ENCODE peak calls at places on chromosome 5, in ten cellular contexts. One of them, this sample, is unnamed.

GRCh38 chr5:95216136-95216955 is 68.5 kb downstream of the MCTP1 start:
- DNase-seq in H7: no peak
- DNase-seq in CD8-positive, alpha-beta T cell: no peak
- DNase-seq in kidney: no peak
- DNase-seq in GM23338: no peak
- DNase-seq in hepatocyte: no peak
- DNase-seq in mucosa of descending colon: no peak
- DNase-seq in lower leg skin: no peak
- DNase-seq in MG63: peak; percentile 11
- DNase-seq in brain microvascular endothelial cell: no peak
- DNase-seq in this sample: no peak

GRCh38 chr5:68562308-68562707 is 346.8 kb downstream of the PIK3R1 start:
- DNase-seq in CD8-positive, alpha-beta T cell: no peak
- DNase-seq in brain microvascular endothelial cell: peak; percentile 57
- DNase-seq in MG63: peak; percentile 23
- DNase-seq in GM23338: no peak
- DNase-seq in kidney: no peak
- DNase-seq in mucosa of descending colon: no peak
- DNase-seq in hepatocyte: peak; percentile 80
- DNase-seq in H7: no peak
- DNase-seq in lower leg skin: no peak
- DNase-seq in this sample: no peak

GRCh38 chr5:172179032-172179989 is 8.7 kb downstream of the STK10 start:
- DNase-seq in GM23338: peak; percentile 38
- DNase-seq in brain microvascular endothelial cell: peak; percentile 46
- DNase-seq in MG63: no peak
- DNase-seq in mucosa of descending colon: no peak
- DNase-seq in CD8-positive, alpha-beta T cell: peak; percentile 47
- DNase-seq in lower leg skin: no peak
- DNase-seq in H7: peak; percentile 59
- DNase-seq in kidney: no peak
- DNase-seq in hepatocyte: no peak
- DNase-seq in this sample: no peak

GRCh38 chr5:33261305-33261704 is 179.5 kb upstream of the TARS1 start:
- DNase-seq in GM23338: no peak
- DNase-seq in kidney: no peak
- DNase-seq in brain microvascular endothelial cell: peak; percentile 67
- DNase-seq in CD8-positive, alpha-beta T cell: no peak
- DNase-seq in mucosa of descending colon: no peak
- DNase-seq in lower leg skin: no peak
- DNase-seq in hepatocyte: no peak
- DNase-seq in H7: no peak
- DNase-seq in MG63: peak; percentile 1
- DNase-seq in this sample: no peak

GRCh38 chr5:147437161-147437596 is 72.7 kb downstream of the DPYSL3 start:
- DNase-seq in mucosa of descending colon: no peak
- DNase-seq in H7: no peak
- DNase-seq in hepatocyte: no peak
- DNase-seq in brain microvascular endothelial cell: no peak
- DNase-seq in CD8-positive, alpha-beta T cell: no peak
- DNase-seq in lower leg skin: no peak
- DNase-seq in GM23338: peak; percentile 85
- DNase-seq in MG63: no peak
- DNase-seq in kidney: no peak
- DNase-seq in this sample: no peak

GRCh38 chr5:53425598-53426516 is 54.6 kb upstream of the FST start:
- DNase-seq in GM23338: peak; percentile 88
- DNase-seq in CD8-positive, alpha-beta T cell: no peak
- DNase-seq in H7: peak; percentile 57
- DNase-seq in lower leg skin: no peak
- DNase-seq in hepatocyte: peak; percentile 49
- DNase-seq in brain microvascular endothelial cell: no peak
- DNase-seq in MG63: no peak
- DNase-seq in kidney: no peak
- DNase-seq in mucosa of descending colon: no peak
- DNase-seq in this sample: no peak

GRCh38 chr5:130268489-130268888 is 364.2 kb downstream of the CHSY3 start:
- DNase-seq in brain microvascular endothelial cell: no peak
- DNase-seq in CD8-positive, alpha-beta T cell: no peak
- DNase-seq in MG63: no peak
- DNase-seq in GM23338: no peak
- DNase-seq in mucosa of descending colon: no peak
- DNase-seq in kidney: no peak
- DNase-seq in H7: no peak
- DNase-seq in hepatocyte: no peak
- DNase-seq in lower leg skin: no peak
- DNase-seq in this sample: no peak

GRCh38 chr5:4533457-4534105 is 606.5 kb upstream of the ADAMTS16 start:
- DNase-seq in CD8-positive, alpha-beta T cell: no peak
- DNase-seq in brain microvascular endothelial cell: no peak
- DNase-seq in H7: no peak
- DNase-seq in mucosa of descending colon: no peak
- DNase-seq in MG63: peak; percentile 45
- DNase-seq in kidney: no peak
- DNase-seq in GM23338: no peak
- DNase-seq in lower leg skin: no peak
- DNase-seq in hepatocyte: no peak
- DNase-seq in this sample: no peak

GRCh38 chr5:93594591-93595419 is 11.8 kb downstream of the NR2F1 start:
- DNase-seq in GM23338: peak; percentile 53
- DNase-seq in CD8-positive, alpha-beta T cell: no peak
- DNase-seq in brain microvascular endothelial cell: no peak
- DNase-seq in H7: peak; percentile 79
- DNase-seq in mucosa of descending colon: peak; percentile 47
- DNase-seq in lower leg skin: no peak
- DNase-seq in kidney: peak; percentile 80
- DNase-seq in MG63: no peak
- DNase-seq in hepatocyte: no peak
- DNase-seq in this sample: no peak

GRCh38 chr5:151739939-151740335 is 18.5 kb downstream of the ATOX1 start:
- DNase-seq in MG63: peak; percentile 72
- DNase-seq in H7: peak; percentile 54
- DNase-seq in CD8-positive, alpha-beta T cell: no peak
- DNase-seq in GM23338: peak; percentile 66
- DNase-seq in brain microvascular endothelial cell: peak; percentile 82
- DNase-seq in lower leg skin: no peak
- DNase-seq in mucosa of descending colon: no peak
- DNase-seq in hepatocyte: no peak
- DNase-seq in kidney: no peak
- DNase-seq in this sample: no peak

GRCh38 chr5:56876325-56876724 is 33.1 kb upstream of the SETD9 start:
- DNase-seq in H7: no peak
- DNase-seq in mucosa of descending colon: no peak
- DNase-seq in brain microvascular endothelial cell: no peak
- DNase-seq in GM23338: no peak
- DNase-seq in kidney: no peak
- DNase-seq in lower leg skin: no peak
- DNase-seq in MG63: no peak
- DNase-seq in CD8-positive, alpha-beta T cell: no peak
- DNase-seq in hepatocyte: no peak
- DNase-seq in this sample: no peak

GRCh38 chr5:139459451-139459934 is 3.0 kb downstream of the ECSCR start:
- DNase-seq in hepatocyte: no peak
- DNase-seq in brain microvascular endothelial cell: peak; percentile 59
- DNase-seq in kidney: no peak
- DNase-seq in MG63: peak; percentile 23
- DNase-seq in GM23338: no peak
- DNase-seq in CD8-positive, alpha-beta T cell: no peak
- DNase-seq in mucosa of descending colon: peak; percentile 61
- DNase-seq in H7: peak; percentile 44
- DNase-seq in lower leg skin: no peak
- DNase-seq in this sample: no peak

GRCh38 chr5:93583799-93584530 is 943 bp downstream of the NR2F1 start:
- DNase-seq in kidney: peak; percentile 74
- DNase-seq in MG63: peak; percentile 86
- DNase-seq in brain microvascular endothelial cell: no peak
- DNase-seq in H7: peak; percentile 82
- DNase-seq in hepatocyte: peak; percentile 58
- DNase-seq in GM23338: peak; percentile 73
- DNase-seq in CD8-positive, alpha-beta T cell: no peak
- DNase-seq in mucosa of descending colon: no peak
- DNase-seq in lower leg skin: no peak
- DNase-seq in this sample: no peak

GRCh38 chr5:39370555-39371366 is 6.5 kb upstream of the C9 start:
- DNase-seq in kidney: no peak
- DNase-seq in GM23338: no peak
- DNase-seq in brain microvascular endothelial cell: no peak
- DNase-seq in hepatocyte: peak; percentile 76
- DNase-seq in MG63: no peak
- DNase-seq in CD8-positive, alpha-beta T cell: no peak
- DNase-seq in lower leg skin: no peak
- DNase-seq in H7: no peak
- DNase-seq in mucosa of descending colon: no peak
- DNase-seq in this sample: no peak

GRCh38 chr5:163889369-163889768 is 383.9 kb downstream of the MAT2B start:
- DNase-seq in H7: no peak
- DNase-seq in mucosa of descending colon: no peak
- DNase-seq in kidney: no peak
- DNase-seq in brain microvascular endothelial cell: no peak
- DNase-seq in GM23338: no peak
- DNase-seq in hepatocyte: no peak
- DNase-seq in MG63: no peak
- DNase-seq in CD8-positive, alpha-beta T cell: no peak
- DNase-seq in lower leg skin: no peak
- DNase-seq in this sample: no peak

GRCh38 chr5:168600409-168600808 is 21.2 kb upstream of the PANK3 start:
- DNase-seq in kidney: no peak
- DNase-seq in mucosa of descending colon: peak; percentile 66
- DNase-seq in H7: peak; percentile 40
- DNase-seq in CD8-positive, alpha-beta T cell: no peak
- DNase-seq in GM23338: peak; percentile 62
- DNase-seq in MG63: no peak
- DNase-seq in hepatocyte: peak; percentile 23
- DNase-seq in lower leg skin: no peak
- DNase-seq in brain microvascular endothelial cell: no peak
- DNase-seq in this sample: no peak

GRCh38 chr5:1385395-1386273 is 40.7 kb upstream of the CLPTM1L start:
- DNase-seq in hepatocyte: peak; percentile 92
- DNase-seq in brain microvascular endothelial cell: peak; percentile 35
- DNase-seq in lower leg skin: peak; percentile 84
- DNase-seq in mucosa of descending colon: peak; percentile 96
- DNase-seq in MG63: peak; percentile 80
- DNase-seq in GM23338: peak; percentile 89
- DNase-seq in CD8-positive, alpha-beta T cell: peak; percentile 74
- DNase-seq in kidney: peak; percentile 97
- DNase-seq in H7: peak; percentile 98
- DNase-seq in this sample: peak; percentile 44

GRCh38 chr5:6365977-6366590 is 12.3 kb downstream of the MED10 start:
- DNase-seq in CD8-positive, alpha-beta T cell: no peak
- DNase-seq in mucosa of descending colon: no peak
- DNase-seq in hepatocyte: no peak
- DNase-seq in GM23338: no peak
- DNase-seq in brain microvascular endothelial cell: no peak
- DNase-seq in MG63: no peak
- DNase-seq in lower leg skin: no peak
- DNase-seq in kidney: no peak
- DNase-seq in H7: no peak
- DNase-seq in this sample: no peak

DNA sequence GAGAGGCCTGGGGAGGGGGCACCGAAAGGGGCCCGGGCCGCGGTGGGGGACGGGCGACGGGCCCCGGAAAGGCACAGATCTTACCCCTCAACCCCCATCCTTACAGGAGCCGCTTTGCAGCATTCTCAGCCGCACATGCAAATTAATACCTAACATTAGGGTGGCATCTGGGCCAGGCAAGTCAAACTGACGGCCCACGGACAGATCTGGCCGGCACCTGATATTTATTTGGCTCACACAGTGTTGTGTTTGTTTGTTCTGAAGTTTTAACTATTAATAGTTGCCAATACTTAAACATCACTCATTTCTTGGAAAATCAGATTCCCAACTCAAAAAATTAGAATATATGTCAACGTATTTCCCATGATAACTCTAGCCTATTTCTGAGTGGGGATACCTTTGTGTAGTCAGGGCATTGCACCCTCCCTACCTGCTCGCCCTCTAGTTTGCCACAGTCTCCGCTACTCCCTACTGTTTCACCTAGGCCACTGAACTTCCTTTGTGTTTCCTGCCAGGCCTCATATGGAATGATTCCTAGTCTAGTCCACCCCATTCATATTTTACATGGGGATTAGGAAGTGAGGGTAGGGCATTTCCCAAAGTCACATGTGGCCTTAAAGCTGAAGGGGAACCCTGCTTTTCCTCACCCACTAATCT is 71.9 kb upstream of the LARP1 start:
- DNase-seq in H7: no peak
- DNase-seq in lower leg skin: no peak
- DNase-seq in hepatocyte: no peak
- DNase-seq in kidney: no peak
- DNase-seq in CD8-positive, alpha-beta T cell: no peak
- DNase-seq in mucosa of descending colon: no peak
- DNase-seq in MG63: no peak
- DNase-seq in brain microvascular endothelial cell: no peak
- DNase-seq in GM23338: no peak
- DNase-seq in this sample: no peak
- H3K4me3 ChIP-seq in H7: peak overlapping the region; percentile 56
- H3K4me3 ChIP-seq in lower leg skin: peak overlapping the region; percentile 17
- H3K4me3 ChIP-seq in hepatocyte: no peak overlapping the region
- H3K4me3 ChIP-seq in kidney: peak overlapping the region; percentile 74
- H3K4me3 ChIP-seq in CD8-positive, alpha-beta T cell: peak overlapping the region; percentile 54
- H3K4me3 ChIP-seq in mucosa of descending colon: no peak overlapping the region
- H3K4me3 ChIP-seq in MG63: peak overlapping the region; percentile 50
- H3K4me3 ChIP-seq in brain microvascular endothelial cell: peak overlapping the region; percentile 59
- H3K4me3 ChIP-seq in GM23338: peak overlapping the region; percentile 64
- H3K4me3 ChIP-seq in this sample: peak overlapping the region; percentile 80

GRCh38 chr5:150457562-150458240 is 8.2 kb upstream of the RPS14 start:
- DNase-seq in hepatocyte: no peak
- DNase-seq in brain microvascular endothelial cell: no peak
- DNase-seq in CD8-positive, alpha-beta T cell: no peak
- DNase-seq in lower leg skin: no peak
- DNase-seq in kidney: no peak
- DNase-seq in H7: no peak
- DNase-seq in MG63: no peak
- DNase-seq in GM23338: no peak
- DNase-seq in mucosa of descending colon: no peak
- DNase-seq in this sample: no peak
- H3K4me3 ChIP-seq in hepatocyte: no peak overlapping the region
- H3K4me3 ChIP-seq in brain microvascular endothelial cell: no peak overlapping the region
- H3K4me3 ChIP-seq in CD8-positive, alpha-beta T cell: no peak overlapping the region
- H3K4me3 ChIP-seq in lower leg skin: no peak overlapping the region
- H3K4me3 ChIP-seq in kidney: no peak overlapping the region
- H3K4me3 ChIP-seq in H7: no peak overlapping the region
- H3K4me3 ChIP-seq in MG63: no peak overlapping the region
- H3K4me3 ChIP-seq in GM23338: no peak overlapping the region
- H3K4me3 ChIP-seq in mucosa of descending colon: no peak overlapping the region
- H3K4me3 ChIP-seq in this sample: no peak overlapping the region

GRCh38 chr5:159912033-159912800 is 4.1 kb upstream of the ADRA1B start:
- DNase-seq in H7: no peak
- DNase-seq in kidney: no peak
- DNase-seq in mucosa of descending colon: no peak
- DNase-seq in MG63: peak; percentile 47
- DNase-seq in brain microvascular endothelial cell: peak; percentile 78
- DNase-seq in hepatocyte: peak; percentile 23
- DNase-seq in GM23338: no peak
- DNase-seq in lower leg skin: no peak
- DNase-seq in CD8-positive, alpha-beta T cell: no peak
- DNase-seq in this sample: no peak
- H3K4me3 ChIP-seq in H7: no peak overlapping the region
- H3K4me3 ChIP-seq in kidney: peak overlapping the region; percentile 7
- H3K4me3 ChIP-seq in mucosa of descending colon: no peak overlapping the region
- H3K4me3 ChIP-seq in MG63: no peak overlapping the region
- H3K4me3 ChIP-seq in brain microvascular endothelial cell: no peak overlapping the region
- H3K4me3 ChIP-seq in hepatocyte: no peak overlapping the region
- H3K4me3 ChIP-seq in GM23338: no peak overlapping the region
- H3K4me3 ChIP-seq in lower leg skin: no peak overlapping the region
- H3K4me3 ChIP-seq in CD8-positive, alpha-beta T cell: no peak overlapping the region
- H3K4me3 ChIP-seq in this sample: no peak overlapping the region

GRCh38 chr5:141496038-141496437 is 7.2 kb downstream of the PCDHGC5 start:
- DNase-seq in MG63: no peak
- DNase-seq in CD8-positive, alpha-beta T cell: no peak
- DNase-seq in hepatocyte: no peak
- DNase-seq in H7: peak; percentile 68
- DNase-seq in brain microvascular endothelial cell: peak; percentile 72
- DNase-seq in mucosa of descending colon: no peak
- DNase-seq in GM23338: peak; percentile 45
- DNase-seq in kidney: no peak
- DNase-seq in lower leg skin: no peak
- DNase-seq in this sample: no peak
- H3K4me3 ChIP-seq in MG63: no peak overlapping the region
- H3K4me3 ChIP-seq in CD8-positive, alpha-beta T cell: no peak overlapping the region
- H3K4me3 ChIP-seq in hepatocyte: no peak overlapping the region
- H3K4me3 ChIP-seq in H7: no peak overlapping the region
- H3K4me3 ChIP-seq in brain microvascular endothelial cell: no peak overlapping the region
- H3K4me3 ChIP-seq in mucosa of descending colon: no peak overlapping the region
- H3K4me3 ChIP-seq in GM23338: peak overlapping the region; percentile 22
- H3K4me3 ChIP-seq in kidney: no peak overlapping the region
- H3K4me3 ChIP-seq in lower leg skin: no peak overlapping the region
- H3K4me3 ChIP-seq in this sample: no peak overlapping the region